ENCODE peak calls at places on chromosome 2, in nine cellular contexts. G is H1, X is fibroblast of villous mesenchyme, K is breast epithelium, Z is IMR-90, D is GM23338, L is transverse colon, C is ascending aorta, B is fibroblast of mammary gland. U is an unnamed sample.

GRCh38 chr2:229417906-229418305 is 146.8 kb upstream of the PID1 start:
- DNase-seq in L (no peak), X (no peak), K (no peak), G (no peak), D (peak), Z (no peak), C (no peak), B (no peak), U (no peak)

GRCh38 chr2:45978302-45978859 is 318.8 kb upstream of the EPAS1 start:
- DNase-seq in D (no peak), K (no peak), L (no peak), Z (no peak), X (no peak), B (no peak), C (no peak), G (no peak), U (no peak)

GRCh38 chr2:217539126-217539525 is 463.7 kb downstream of the TNS1 start:
- DNase-seq in G (no peak), B (no peak), Z (no peak), D (no peak), C (no peak), K (no peak), X (no peak), L (no peak), U (no peak)

GRCh38 chr2:101400048-101400447 is 12.7 kb upstream of the CREG2 start:
- DNase-seq in G (no peak), C (no peak), D (no peak), K (peak), B (peak), L (no peak), X (peak), Z (peak), U (no peak)

GRCh38 chr2:106193491-106193976 is 567 bp downstream of the UXS1 start:
- DNase-seq in D (peak), L (peak), K (no peak), C (no peak), B (no peak), Z (no peak), X (no peak), G (no peak), U (no peak)

GRCh38 chr2:236162031-236162803 is 6.0 kb downstream of the GBX2 start:
- DNase-seq in K (no peak), G (no peak), D (peak), L (no peak), X (no peak), Z (no peak), B (no peak), C (no peak), U (no peak)

GRCh38 chr2:234308814-234309195 is 188.1 kb downstream of the ARL4C start:
- DNase-seq in Z (peak), D (no peak), K (no peak), L (peak), C (no peak), X (no peak), B (peak), G (no peak), U (no peak)

GRCh38 chr2:144730711-144731110 is 210.8 kb upstream of the ZEB2 start:
- DNase-seq in G (no peak), C (no peak), X (no peak), B (peak), K (no peak), D (no peak), Z (peak), L (no peak), U (no peak)

GRCh38 chr2:38184964-38185603 is 109.1 kb upstream of the CYP1B1 start:
- DNase-seq in C (no peak), L (no peak), Z (peak), K (no peak), D (no peak), X (no peak), B (peak), G (no peak), U (no peak)

GRCh38 chr2:113283704-113284284 is 5.1 kb upstream of the PAX8 start:
- DNase-seq in K (peak), D (no peak), G (no peak), B (peak), X (peak), L (peak), Z (peak), C (peak), U (peak)

GRCh38 chr2:210199186-210199765 is 26.0 kb downstream of the ACADL start:
- DNase-seq in L (no peak), C (no peak), X (peak), K (no peak), Z (peak), B (peak), D (peak), G (no peak), U (no peak)

GRCh38 chr2:179467111-179467510 is 202.5 kb upstream of the SESTD1 start:
- DNase-seq in X (no peak), L (no peak), B (peak), G (no peak), Z (peak), C (no peak), K (no peak), D (no peak), U (no peak)

GRCh38 chr2:219509780-219510511 is 4.3 kb upstream of the ASIC4 start:
- DNase-seq in B (peak), G (no peak), L (peak), X (peak), C (no peak), K (no peak), Z (peak), D (peak), U (no peak)

GRCh38 chr2:132441051-132441450 is 24.4 kb downstream of the GPR39 start:
- DNase-seq in L (no peak), X (peak), Z (peak), G (no peak), C (no peak), D (peak), K (no peak), B (no peak), U (no peak)

GRCh38 chr2:179193759-179194394 is 70.8 kb downstream of the SESTD1 start:
- DNase-seq in Z (no peak), D (peak), B (no peak), X (no peak), G (no peak), K (no peak), L (no peak), C (no peak), U (no peak)

GRCh38 chr2:152623076-152623740 is 94.1 kb downstream of the PRPF40A start:
- DNase-seq in K (no peak), G (no peak), B (no peak), C (no peak), Z (no peak), D (no peak), L (no peak), X (no peak), U (no peak)

GRCh38 chr2:219045937-219046550 is 4.7 kb upstream of the CFAP65 start:
- DNase-seq in G (no peak), X (peak), D (peak), B (peak), L (no peak), C (no peak), Z (peak), K (no peak), U (peak)

GRCh38 chr2:44839370-44839769 is 102.1 kb upstream of the SIX3 start:
- DNase-seq in C (no peak), B (no peak), D (no peak), Z (no peak), K (no peak), L (no peak), G (no peak), X (no peak), U (no peak)

GRCh38 chr2:233006648-233007047 is 6.4 kb downstream of the NGEF start:
- DNase-seq in D (no peak), G (no peak), B (no peak), X (no peak), C (no peak), K (peak), Z (no peak), L (no peak), U (no peak)

GRCh38 chr2:179581605-179582004 is 279.8 kb downstream of the ZNF385B start:
- DNase-seq in K (no peak), L (no peak), D (no peak), G (no peak), C (no peak), X (no peak), B (no peak), Z (no peak), U (no peak)

GRCh38 chr2:53593891-53594585 is 173.6 kb upstream of the CHAC2 start:
- DNase-seq in C (no peak), K (no peak), B (peak), D (no peak), Z (peak), X (peak), G (no peak), L (no peak), U (no peak)

GRCh38 chr2:186827862-186828492 is 21.0 kb downstream of the ZSWIM2 start:
- DNase-seq in G (no peak), B (no peak), X (no peak), D (no peak), Z (no peak), C (no peak), L (no peak), K (no peak), U (no peak)

GRCh38 chr2:240453461-240454030 is 18.1 kb downstream of the GPC1 start:
- DNase-seq in C (no peak), Z (no peak), G (no peak), X (no peak), L (no peak), B (no peak), K (no peak), D (peak), U (no peak)

GRCh38 chr2:137865954-137866540 is 98.2 kb upstream of the HNMT start:
- DNase-seq in G (no peak), L (peak), C (no peak), K (no peak), X (peak), Z (peak), D (peak), B (peak), U (peak)

GRCh38 chr2:96930351-96931015 is 55.9 kb downstream of the FAM178B start:
- DNase-seq in D (no peak), B (no peak), Z (no peak), L (no peak), C (no peak), K (no peak), G (no peak), X (no peak), U (no peak)

GRCh38 chr2:98170076-98170475 is 83.1 kb downstream of the VWA3B start:
- DNase-seq in Z (no peak), C (no peak), L (no peak), G (no peak), X (no peak), B (peak), D (no peak), K (no peak), U (no peak)

GRCh38 chr2:191050640-191050987 is 36.6 kb upstream of the STAT1 start:
- DNase-seq in B (peak), Z (peak), C (no peak), K (no peak), L (no peak), G (no peak), X (peak), D (no peak), U (no peak)

GRCh38 chr2:240604291-240604938 is 17.9 kb downstream of the CAPN10 start:
- DNase-seq in L (peak), B (peak), G (peak), D (peak), C (no peak), X (peak), K (no peak), Z (peak), U (no peak)

GRCh38 chr2:7722212-7722910 is 805.1 kb downstream of the RNF144A start:
- DNase-seq in G (no peak), C (no peak), K (no peak), L (no peak), X (no peak), B (no peak), Z (no peak), D (no peak), U (no peak)

GRCh38 chr2:227717687-227718567 is at the start of gene SLC19A3:
- DNase-seq in D (peak), C (peak), G (peak), Z (peak), L (peak), B (peak), X (peak), K (peak), U (peak)

GRCh38 chr2:65666156-65666725 is 233.8 kb upstream of the SPRED2 start:
- DNase-seq in D (no peak), G (no peak), K (no peak), C (no peak), L (no peak), Z (peak), B (peak), X (peak), U (peak)

GRCh38 chr2:68832161-68832869 is 38.9 kb downstream of the BMP10 start:
- DNase-seq in X (peak), D (no peak), K (no peak), G (no peak), B (peak), Z (peak), C (peak), L (peak), U (no peak)

GRCh38 chr2:100073110-100073509 is 69.3 kb downstream of the AFF3 start:
- DNase-seq in X (no peak), G (no peak), K (no peak), D (no peak), L (no peak), C (no peak), B (no peak), Z (no peak), U (no peak)

GRCh38 chr2:173456960-173457359 is 102.3 kb downstream of the CDCA7 start:
- DNase-seq in Z (no peak), B (no peak), D (peak), X (no peak), L (no peak), G (no peak), C (no peak), K (no peak), U (no peak)

GRCh38 chr2:134431837-134432437 is 178.1 kb downstream of the MGAT5 start:
- DNase-seq in K (no peak), G (no peak), L (no peak), D (peak), C (no peak), X (peak), B (no peak), Z (peak), U (no peak)

GRCh38 chr2:235766206-235766794 is 272.5 kb downstream of the AGAP1 start:
- DNase-seq in X (peak), Z (peak), K (no peak), B (peak), C (no peak), G (no peak), L (peak), D (peak), U (peak)

GRCh38 chr2:101354910-101355309 is 32.4 kb downstream of the CREG2 start:
- DNase-seq in Z (no peak), D (no peak), C (no peak), K (no peak), B (no peak), X (no peak), G (no peak), L (no peak), U (no peak)

GRCh38 chr2:167510071-167510759 is 621.9 kb downstream of the XIRP2 start:
- DNase-seq in C (no peak), L (no peak), B (peak), X (no peak), Z (no peak), G (no peak), D (no peak), K (no peak), U (no peak)

DNA sequence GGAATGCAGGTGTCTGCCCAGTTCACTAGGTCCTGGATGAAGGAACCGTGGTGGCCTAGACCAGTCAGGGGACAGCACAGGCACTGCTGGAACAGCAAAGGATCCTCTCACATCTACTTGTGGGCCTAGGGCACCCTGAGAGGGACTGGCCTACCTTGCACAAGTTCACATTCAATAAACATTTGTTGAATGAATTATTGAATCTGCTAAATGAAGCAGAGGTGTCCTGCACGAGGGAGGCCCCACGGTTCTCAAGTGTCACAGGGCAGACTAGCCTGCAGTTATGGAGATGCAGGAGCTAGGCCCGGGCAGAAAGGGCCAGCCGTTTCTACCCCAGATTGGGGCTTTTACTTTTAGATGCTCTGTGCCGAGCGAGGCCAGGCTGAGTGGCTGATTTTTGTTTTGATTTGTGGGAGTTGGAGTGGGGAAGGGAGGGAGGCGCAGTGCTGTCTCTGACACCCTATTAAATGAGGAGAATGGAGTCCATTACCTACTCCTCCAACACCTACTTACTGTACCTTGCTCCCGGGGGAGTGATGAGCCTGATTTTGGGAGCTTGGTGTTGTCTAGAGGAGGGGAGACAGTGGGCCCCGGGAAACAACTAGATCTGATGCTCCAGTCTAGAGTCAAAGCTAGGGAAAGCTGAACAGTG is 18.4 kb downstream of the SH2D6 start:
- DNase-seq in G (no peak), K (no peak), X (peak), B (no peak), L (no peak), Z (no peak), D (no peak), C (no peak), U (no peak)
- H3K4me3 ChIP-seq in G (no peak), K (no peak), X (no peak), B (no peak), L (peak), Z (no peak), D (peak), C (peak), U (no peak)

DNA sequence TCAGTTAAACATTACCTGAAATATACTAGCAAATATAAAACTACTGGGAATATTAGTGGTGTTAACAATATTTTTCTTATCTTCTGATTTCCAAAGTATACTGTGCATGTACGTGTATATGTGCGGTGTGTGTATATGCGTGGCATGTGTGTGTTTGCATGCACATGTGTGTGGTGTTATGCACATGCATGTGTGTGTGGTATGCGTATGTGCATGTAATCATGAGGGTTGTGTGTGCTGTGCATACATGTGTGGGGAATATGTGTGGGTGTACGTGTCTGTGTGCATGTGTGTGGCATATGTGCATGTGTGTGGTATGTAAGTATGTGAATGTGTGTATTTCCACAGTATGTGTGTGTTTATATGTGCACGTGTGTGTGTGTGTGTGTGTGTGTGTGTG is 640.2 kb downstream of the TSN start:
- DNase-seq in Z (no peak), L (no peak), K (no peak), G (no peak), D (no peak), B (no peak), C (no peak), X (no peak), U (no peak)
- TF ChIP-seq CTCF in Z (no peak), L (no peak), K (no peak), G (no peak), D (no peak), B (no peak), C (no peak), X (no peak), U (no peak)

GRCh38 chr2:104848526-104848925 is 5.4 kb upstream of the POU3F3 start:
- DNase-seq in Z (no peak), L (no peak), K (no peak), C (no peak), B (no peak), G (no peak), D (peak), X (no peak), U (no peak)
- H3K4me3 ChIP-seq in Z (no peak), L (no peak), K (no peak), C (no peak), B (no peak), G (no peak), D (no peak), X (no peak), U (no peak)

GRCh38 chr2:172090044-172090946 is 5.0 kb downstream of the DLX1 start:
- DNase-seq in C (no peak), K (no peak), Z (no peak), D (peak), L (no peak), G (no peak), X (no peak), B (no peak), U (no peak)
- TF ChIP-seq CTCF in C (no peak), K (no peak), Z (no peak), D (no peak), L (no peak), G (no peak), X (no peak), B (no peak), U (no peak)

DNA sequence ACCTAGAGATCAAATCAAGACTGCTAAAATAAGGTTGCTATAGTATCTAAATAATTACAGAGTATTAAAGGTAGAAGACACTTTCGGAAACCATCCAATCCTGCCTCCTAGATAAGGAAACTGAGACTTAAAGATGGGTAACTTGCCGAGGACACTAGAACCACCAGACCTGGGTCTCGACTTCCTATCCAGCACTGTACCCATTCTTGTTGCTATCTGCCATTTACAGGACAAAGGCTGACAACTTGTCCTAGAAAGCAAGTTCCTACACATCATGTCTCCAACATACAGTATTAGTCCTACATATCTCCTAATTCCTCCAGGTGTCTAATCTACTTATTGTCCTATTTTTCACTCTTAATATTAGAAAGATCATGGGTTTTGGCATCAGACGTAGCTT is 37.7 kb downstream of the TRAK2 start:
- DNase-seq in L (no peak), X (no peak), B (no peak), G (no peak), C (no peak), D (peak), Z (no peak), K (no peak), U (no peak)
- H3K4me3 ChIP-seq in L (no peak), X (no peak), B (no peak), G (no peak), C (no peak), D (no peak), Z (no peak), K (no peak), U (no peak)

U was measured in HFF-Myc.